ENCODE peak calls at places on chromosomes 5 and 9, in nine cellular contexts. M is GM23338, I is SK-N-SH, U is CD14-positive monocyte, A is GM06990, C is IMR-90, K is fibroblast of pulmonary artery, Y is WTC11, S is dorsolateral prefrontal cortex. Z is an unnamed sample.

GRCh38 chr5:82384025-82384750 is 106.0 kb upstream of the RPS23 start:
- DNase-seq in M (no peak), I (no peak), U (no peak), A (no peak), C (no peak), K (no peak), Y (no peak), S (no peak), Z (no peak)

GRCh38 chr5:82387041-82387818 is 109.1 kb upstream of the RPS23 start:
- DNase-seq in M (no peak), I (peak), U (no peak), A (no peak), C (peak), K (peak), Y (no peak), S (no peak), Z (no peak)

GRCh38 chr5:157265714-157266285 is at the start of gene CYFIP2:
- DNase-seq in M (peak), I (peak), U (no peak), A (peak), C (peak), K (no peak), Y (peak), S (no peak), Z (peak)

GRCh38 chr9:81573415-81574321 is 115.7 kb downstream of the TLE1 start:
- DNase-seq in M (peak), I (no peak), U (no peak), A (no peak), C (no peak), K (no peak), Y (no peak), S (no peak), Z (no peak)

GRCh38 chr9:138052635-138053320 is 175.2 kb downstream of the CACNA1B start:
- DNase-seq in M (no peak), I (peak), U (peak), A (no peak), C (no peak), K (no peak), Y (no peak), S (peak), Z (no peak)

GRCh38 chr9:91945277-91946074 is 4.6 kb downstream of the ROR2 start:
- DNase-seq in M (peak), I (peak), U (no peak), A (no peak), C (peak), K (peak), Y (no peak), S (no peak), Z (no peak)

GRCh38 chr5:81409361-81409760 is 15.4 kb upstream of the ACOT12 start:
- DNase-seq in M (no peak), I (no peak), U (no peak), A (no peak), C (no peak), K (no peak), Y (no peak), S (no peak), Z (no peak)

GRCh38 chr5:124706729-124707361 is 39.6 kb downstream of the ZNF608 start:
- DNase-seq in M (peak), I (peak), U (no peak), A (no peak), C (peak), K (peak), Y (no peak), S (no peak), Z (no peak)

GRCh38 chr9:109893222-109893621 is 113.2 kb downstream of the PALM2AKAP2 start:
- DNase-seq in M (no peak), I (no peak), U (no peak), A (no peak), C (no peak), K (no peak), Y (no peak), S (no peak), Z (no peak)

GRCh38 chr9:121233906-121234901 is 32.5 kb upstream of the RAB14 start:
- DNase-seq in M (no peak), I (no peak), U (peak), A (no peak), C (peak), K (peak), Y (no peak), S (no peak), Z (no peak)

GRCh38 chr5:55535199-55535905 is 588 bp upstream of the PLPP1 start:
- DNase-seq in M (peak), I (no peak), U (no peak), A (no peak), C (peak), K (no peak), Y (no peak), S (no peak), Z (no peak)

GRCh38 chr5:142945321-142945720 is 175.1 kb downstream of the ARHGAP26 start:
- DNase-seq in M (no peak), I (no peak), U (no peak), A (no peak), C (no peak), K (no peak), Y (no peak), S (no peak), Z (no peak)

GRCh38 chr9:107712390-107712789 is 222.8 kb upstream of the KLF4 start:
- DNase-seq in M (no peak), I (no peak), U (peak), A (no peak), C (peak), K (peak), Y (no peak), S (no peak), Z (no peak)

GRCh38 chr9:92973700-92974099 is 26.4 kb downstream of the FGD3 start:
- DNase-seq in M (no peak), I (no peak), U (no peak), A (no peak), C (no peak), K (no peak), Y (no peak), S (no peak), Z (no peak)

GRCh38 chr9:97602430-97602829 is 30.7 kb downstream of the TSTD2 start:
- DNase-seq in M (no peak), I (no peak), U (no peak), A (no peak), C (no peak), K (no peak), Y (no peak), S (no peak), Z (no peak)

GRCh38 chr9:27453860-27454553 is 70.1 kb upstream of the IFNK start:
- DNase-seq in M (no peak), I (no peak), U (no peak), A (no peak), C (no peak), K (no peak), Y (no peak), S (no peak), Z (no peak)
- TF ChIP-seq CTCF in M (no peak), I (no peak), U (no peak), A (no peak), C (no peak), K (no peak), Y (no peak), S (no peak), Z (no peak)

GRCh38 chr5:64505769-64506566 is at the start of gene RGS7BP:
- DNase-seq in M (peak), I (peak), U (no peak), A (peak), C (peak), K (peak), Y (peak), S (peak), Z (no peak)

GRCh38 chr5:64509798-64510197 is 4.0 kb downstream of the RGS7BP start:
- DNase-seq in M (no peak), I (no peak), U (no peak), A (no peak), C (no peak), K (no peak), Y (no peak), S (no peak), Z (no peak)

GRCh38 chr5:64502181-64502580 is 3.6 kb upstream of the RGS7BP start:
- DNase-seq in M (peak), I (no peak), U (no peak), A (no peak), C (no peak), K (no peak), Y (no peak), S (no peak), Z (no peak)

GRCh38 chr5:64506567-64507321 is 929 bp downstream of the RGS7BP start:
- DNase-seq in M (peak), I (peak), U (no peak), A (no peak), C (no peak), K (no peak), Y (peak), S (peak), Z (no peak)
- TF ChIP-seq CTCF in M (peak), I (no peak), U (no peak), A (no peak), C (no peak), K (no peak), Y (no peak), S (no peak), Z (no peak)

GRCh38 chr9:21056931-21057330 is 20.8 kb downstream of the IFNB1 start:
- DNase-seq in M (no peak), I (no peak), U (no peak), A (no peak), C (peak), K (peak), Y (no peak), S (no peak), Z (no peak)

DNA sequence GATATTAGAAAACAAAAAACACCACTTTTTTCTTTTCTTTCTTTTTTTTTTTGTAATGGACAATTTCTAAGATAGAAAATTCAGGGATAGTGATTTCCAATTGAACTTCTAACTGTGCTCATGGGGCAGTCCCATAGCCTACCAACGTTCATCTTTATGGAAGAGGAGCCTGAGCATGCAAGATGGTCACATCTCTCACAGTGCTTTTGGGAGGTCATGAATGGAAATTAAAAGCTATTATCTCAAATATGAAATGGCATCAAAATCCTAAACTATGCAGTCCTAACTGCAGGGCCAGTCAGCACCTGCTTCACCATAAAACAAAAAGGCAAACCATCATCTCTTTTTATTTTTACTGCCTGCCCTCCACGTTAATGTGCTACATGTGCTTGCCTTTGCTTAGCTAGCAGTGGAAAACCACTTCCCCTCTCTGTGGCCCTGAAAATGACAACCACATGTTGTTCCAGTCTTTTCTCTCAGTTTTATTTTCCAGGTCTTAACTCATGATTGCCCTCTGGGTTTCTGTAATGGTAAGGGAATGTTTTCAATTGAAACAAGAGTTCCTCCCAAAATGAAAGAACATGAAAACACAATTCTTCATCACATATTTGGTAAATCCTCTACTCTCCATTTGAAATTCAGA is 16.7 kb downstream of the IFNB1 start:
- DNase-seq in M (peak), I (no peak), U (no peak), A (no peak), C (peak), K (no peak), Y (no peak), S (no peak), Z (peak)
- TF ChIP-seq CTCF in M (no peak), I (no peak), U (no peak), A (no peak), C (no peak), K (no peak), Y (no peak), S (no peak), Z (no peak)

DNA sequence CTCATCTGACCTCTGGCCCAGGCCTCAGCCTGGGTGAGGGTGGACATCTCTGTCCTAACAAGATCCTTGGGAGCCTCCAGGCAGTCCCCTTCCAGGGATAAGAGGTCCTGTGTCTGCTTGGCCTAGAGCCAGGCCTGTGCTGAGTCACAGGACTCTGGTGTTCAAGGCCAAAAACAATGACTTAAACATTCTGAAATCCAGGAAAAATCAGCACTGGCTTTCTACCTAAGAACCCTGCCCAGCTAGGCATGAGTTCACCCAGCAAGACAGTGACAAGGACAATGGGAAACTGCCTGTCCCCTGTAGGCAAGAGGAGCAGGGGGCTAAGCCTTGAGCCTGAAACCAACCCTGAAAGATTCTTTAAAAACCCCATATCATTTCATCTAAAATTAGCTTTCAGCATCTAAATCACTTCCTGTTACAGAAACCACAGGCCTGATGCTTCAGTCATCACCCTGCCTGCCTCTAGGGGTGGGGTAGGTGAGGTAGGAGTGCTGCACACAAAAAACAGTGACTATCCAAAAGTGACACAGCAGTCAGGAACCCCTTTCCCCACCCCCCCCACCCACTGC is 29.9 kb downstream of the CSF2 start:
- DNase-seq in M (no peak), I (peak), U (peak), A (peak), C (peak), K (peak), Y (no peak), S (no peak), Z (peak)
- TF ChIP-seq CTCF in M (no peak), I (no peak), U (peak), A (peak), C (no peak), K (peak), Y (no peak), S (no peak), Z (no peak)

DNA sequence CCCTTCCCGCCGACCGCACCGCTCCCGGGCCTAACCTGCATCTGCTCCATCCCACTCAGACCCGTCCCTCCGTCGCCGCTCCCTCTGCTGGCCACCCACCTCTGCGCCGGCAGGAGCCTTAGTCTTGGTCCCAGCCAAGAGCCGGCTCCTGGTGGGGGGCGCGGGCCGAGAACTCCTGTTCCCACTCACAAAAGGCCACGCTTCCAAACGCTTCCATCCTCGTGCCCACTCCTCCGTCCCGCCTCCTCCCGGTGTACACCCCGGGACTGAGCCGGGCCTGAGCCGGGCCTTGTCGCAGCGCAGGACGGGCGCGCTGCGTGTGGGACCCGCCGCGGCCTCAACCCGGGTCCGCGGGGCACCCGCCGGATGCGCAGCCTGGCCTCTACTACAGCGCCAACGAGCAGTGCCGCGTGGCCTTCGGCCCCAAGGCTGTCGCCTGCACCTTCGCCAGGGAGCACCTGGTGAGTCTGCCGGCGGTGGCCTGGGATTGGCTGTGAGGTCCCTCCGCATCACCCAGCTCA is 7.5 kb downstream of the ADAMTS13 start:
- DNase-seq in M (peak), I (peak), U (no peak), A (no peak), C (peak), K (peak), Y (peak), S (no peak), Z (peak)
- TF ChIP-seq CTCF in M (peak), I (peak), U (no peak), A (peak), C (peak), K (peak), Y (no peak), S (no peak), Z (no peak)